ENCODE peak calls at places on chromosomes 2 and 18, in four cellular contexts. L, D, W and U are unnamed samples.

GRCh38 chr2:71379086-71379485 is 47.5 kb downstream of the ZNF638 start:
- DNase-seq in L (no peak), D (no peak), W (no peak), U (no peak)

GRCh38 chr18:76460482-76460881 is 34.6 kb downstream of the ZNF516 start:
- DNase-seq in L (no peak), D (no peak), W (no peak), U (no peak)

GRCh38 chr18:22977847-22978701 is 44.9 kb downstream of the RBBP8 start:
- DNase-seq in L (no peak), D (no peak), W (no peak), U (no peak)

GRCh38 chr2:101942846-101943245 is 48.9 kb upstream of the IL1R2 start:
- DNase-seq in L (no peak), D (no peak), W (no peak), U (no peak)

GRCh38 chr2:98826856-98827255 is 95.9 kb upstream of the MGAT4A start:
- DNase-seq in L (no peak), D (no peak), W (no peak), U (no peak)

GRCh38 chr2:32688511-32688910 is 60.7 kb downstream of the TTC27 start:
- DNase-seq in L (no peak), D (no peak), W (no peak), U (no peak)

GRCh38 chr2:12008425-12009061 is 262.1 kb downstream of the LPIN1 start:
- DNase-seq in L (no peak), D (no peak), W (no peak), U (no peak)

GRCh38 chr2:168059758-168060157 is 187.6 kb downstream of the STK39 start:
- DNase-seq in L (no peak), D (no peak), W (no peak), U (no peak)

GRCh38 chr2:23497063-23497462 is 112.1 kb downstream of the KLHL29 start:
- DNase-seq in L (no peak), D (no peak), W (no peak), U (peak)

GRCh38 chr2:31828891-31829290 is 181.9 kb downstream of the MEMO1 start:
- DNase-seq in L (no peak), D (no peak), W (no peak), U (no peak)

GRCh38 chr2:239570971-239571520 is 170.2 kb upstream of the HDAC4 start:
- DNase-seq in L (no peak), D (no peak), W (no peak), U (peak)

GRCh38 chr2:193542762-193543161 is 1348.0 kb upstream of the TMEFF2 start:
- DNase-seq in L (no peak), D (no peak), W (no peak), U (no peak)

GRCh38 chr2:158228943-158229508 is 127.3 kb downstream of the UPP2 start:
- DNase-seq in L (no peak), D (no peak), W (no peak), U (no peak)

GRCh38 chr2:26255735-26256384 is 11.1 kb downstream of the HADHB start:
- DNase-seq in L (no peak), D (no peak), W (no peak), U (no peak)

GRCh38 chr18:47997338-47997780 is 66.9 kb upstream of the SMAD2 start:
- DNase-seq in L (no peak), D (no peak), W (no peak), U (no peak)

GRCh38 chr18:5207471-5207870 is 10.4 kb upstream of the AKAIN1 start:
- DNase-seq in L (no peak), D (no peak), W (no peak), U (no peak)

GRCh38 chr2:23688486-23689130 is 238.3 kb downstream of the ATAD2B start:
- DNase-seq in L (peak), D (no peak), W (no peak), U (peak)

GRCh38 chr2:207692206-207693065 is 19.0 kb upstream of the CCNYL1 start:
- DNase-seq in L (peak), D (peak), W (peak), U (no peak)

GRCh38 chr2:227849906-227850305 is 21.5 kb upstream of the DAW1 start:
- DNase-seq in L (no peak), D (no peak), W (no peak), U (no peak)

GRCh38 chr2:134792147-134792546 is 46.3 kb upstream of the ACMSD start:
- DNase-seq in L (no peak), D (no peak), W (no peak), U (no peak)

GRCh38 chr2:161077367-161078210 is 82.6 kb upstream of the TANK start:
- DNase-seq in L (no peak), D (peak), W (peak), U (no peak)